ENCODE peak calls at places on chromosomes 13 and 19, in four cellular contexts. One of them, this sample, is unnamed.

GRCh38 chr19:51448011-51448744 is 10.1 kb downstream of the SIGLEC8 start:
- DNase-seq in cardiac fibroblast: no peak
- DNase-seq in SK-N-SH: no peak
- DNase-seq in mucosa of descending colon: no peak
- DNase-seq in this sample: no peak

GRCh38 chr13:28324181-28324789 is 170.6 kb downstream of the FLT1 start:
- DNase-seq in SK-N-SH: peak; percentile 74
- DNase-seq in cardiac fibroblast: peak; percentile 80
- DNase-seq in mucosa of descending colon: peak; percentile 85
- DNase-seq in this sample: no peak

GRCh38 chr13:30713133-30713532 is 22.2 kb upstream of the ALOX5AP start:
- DNase-seq in cardiac fibroblast: no peak
- DNase-seq in mucosa of descending colon: no peak
- DNase-seq in SK-N-SH: no peak
- DNase-seq in this sample: no peak

GRCh38 chr13:107600986-107601385 is 614.4 kb downstream of the LIG4 start:
- DNase-seq in mucosa of descending colon: no peak
- DNase-seq in SK-N-SH: no peak
- DNase-seq in cardiac fibroblast: no peak
- DNase-seq in this sample: no peak

GRCh38 chr19:16801599-16801998 is 27.6 kb upstream of the SIN3B start:
- DNase-seq in mucosa of descending colon: no peak
- DNase-seq in SK-N-SH: no peak
- DNase-seq in cardiac fibroblast: peak; percentile 57
- DNase-seq in this sample: no peak

GRCh38 chr13:96982672-96983071 is 11.6 kb downstream of the OXGR1 start:
- DNase-seq in SK-N-SH: no peak
- DNase-seq in cardiac fibroblast: peak; percentile 72
- DNase-seq in mucosa of descending colon: no peak
- DNase-seq in this sample: no peak

GRCh38 chr19:40739030-40739839 is 11.0 kb downstream of the ACTMAP start:
- DNase-seq in mucosa of descending colon: no peak
- DNase-seq in cardiac fibroblast: no peak
- DNase-seq in SK-N-SH: no peak
- DNase-seq in this sample: no peak

GRCh38 chr19:48400018-48400742 is 6.7 kb downstream of the GRIN2D start:
- DNase-seq in SK-N-SH: peak; percentile 65
- DNase-seq in cardiac fibroblast: peak; percentile 70
- DNase-seq in mucosa of descending colon: peak; percentile 59
- DNase-seq in this sample: no peak

GRCh38 chr13:112752711-112753541 is 63.1 kb downstream of the ATP11A start:
- DNase-seq in SK-N-SH: no peak
- DNase-seq in cardiac fibroblast: no peak
- DNase-seq in mucosa of descending colon: no peak
- DNase-seq in this sample: no peak

GRCh38 chr13:50529154-50529882 is 314.2 kb downstream of the DLEU7 start:
- DNase-seq in mucosa of descending colon: peak; percentile 91
- DNase-seq in cardiac fibroblast: peak; percentile 91
- DNase-seq in SK-N-SH: peak; percentile 37
- DNase-seq in this sample: peak; percentile 40

GRCh38 chr13:51916419-51916818 is 54.6 kb downstream of the CCDC70 start:
- DNase-seq in mucosa of descending colon: no peak
- DNase-seq in SK-N-SH: no peak
- DNase-seq in cardiac fibroblast: no peak
- DNase-seq in this sample: no peak

GRCh38 chr13:51919531-51919930 is 57.8 kb downstream of the CCDC70 start:
- DNase-seq in cardiac fibroblast: no peak
- DNase-seq in mucosa of descending colon: no peak
- DNase-seq in SK-N-SH: no peak
- DNase-seq in this sample: no peak

GRCh38 chr13:51914137-51914493 is 52.3 kb downstream of the CCDC70 start:
- DNase-seq in SK-N-SH: no peak
- DNase-seq in mucosa of descending colon: no peak
- DNase-seq in cardiac fibroblast: no peak
- DNase-seq in this sample: no peak

GRCh38 chr13:51920267-51920666 is 58.5 kb downstream of the CCDC70 start:
- DNase-seq in cardiac fibroblast: no peak
- DNase-seq in SK-N-SH: no peak
- DNase-seq in mucosa of descending colon: no peak
- DNase-seq in this sample: no peak

DNA sequence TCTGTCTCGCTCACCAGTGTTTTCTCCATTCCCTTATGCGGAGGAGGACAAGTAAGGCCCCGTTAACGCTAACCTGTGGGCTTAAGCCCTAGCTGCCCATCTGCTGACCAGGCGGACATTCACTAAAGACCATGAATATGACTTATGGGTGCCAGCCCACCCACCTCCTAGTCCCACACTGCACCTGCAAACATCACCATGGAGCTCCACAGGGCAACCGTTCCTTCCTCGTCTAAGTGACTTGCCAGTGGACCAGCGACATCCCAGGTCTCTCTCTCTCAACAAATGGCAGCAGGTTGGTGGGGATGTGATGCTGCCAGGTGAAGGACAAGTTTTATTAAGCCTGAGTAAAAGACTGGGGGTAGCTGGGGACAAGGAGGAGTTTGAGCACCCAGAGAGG is 55.2 kb downstream of the CCDC70 start:
- DNase-seq in SK-N-SH: no peak
- DNase-seq in mucosa of descending colon: no peak
- DNase-seq in cardiac fibroblast: no peak
- DNase-seq in this sample: no peak
- TF ChIP-seq CTCF in SK-N-SH: no peak
- TF ChIP-seq CTCF in mucosa of descending colon: no peak
- TF ChIP-seq CTCF in cardiac fibroblast: no peak
- TF ChIP-seq CTCF in this sample: no peak

GRCh38 chr13:105817498-105817897 is 718.0 kb downstream of the EFNB2 start:
- DNase-seq in mucosa of descending colon: no peak
- DNase-seq in SK-N-SH: no peak
- DNase-seq in cardiac fibroblast: no peak
- DNase-seq in this sample: no peak

GRCh38 chr13:105817011-105817410 is 718.5 kb downstream of the EFNB2 start:
- DNase-seq in SK-N-SH: no peak
- DNase-seq in cardiac fibroblast: no peak
- DNase-seq in mucosa of descending colon: no peak
- DNase-seq in this sample: no peak

GRCh38 chr13:105820415-105820814 is 715.0 kb downstream of the EFNB2 start:
- DNase-seq in cardiac fibroblast: no peak
- DNase-seq in mucosa of descending colon: no peak
- DNase-seq in SK-N-SH: no peak
- DNase-seq in this sample: no peak

GRCh38 chr13:105814219-105814901 is 721.1 kb downstream of the EFNB2 start:
- DNase-seq in cardiac fibroblast: no peak
- DNase-seq in mucosa of descending colon: no peak
- DNase-seq in SK-N-SH: no peak
- DNase-seq in this sample: no peak

GRCh38 chr13:105814902-105815250 is 720.6 kb downstream of the EFNB2 start:
- DNase-seq in mucosa of descending colon: no peak
- DNase-seq in cardiac fibroblast: no peak
- DNase-seq in SK-N-SH: no peak
- DNase-seq in this sample: no peak
- H3K4me3 ChIP-seq in mucosa of descending colon: no peak overlapping the region
- H3K4me3 ChIP-seq in cardiac fibroblast: no peak overlapping the region
- H3K4me3 ChIP-seq in SK-N-SH: no peak overlapping the region
- H3K4me3 ChIP-seq in this sample: no peak overlapping the region

GRCh38 chr19:7863971-7864718 is 10.0 kb downstream of the PRR36 start:
- DNase-seq in cardiac fibroblast: no peak
- DNase-seq in SK-N-SH: no peak
- DNase-seq in mucosa of descending colon: no peak
- DNase-seq in this sample: no peak

GRCh38 chr19:7860902-7861618 is 13.1 kb downstream of the PRR36 start:
- DNase-seq in mucosa of descending colon: no peak
- DNase-seq in SK-N-SH: no peak
- DNase-seq in cardiac fibroblast: no peak
- DNase-seq in this sample: no peak

GRCh38 chr19:7863157-7863970 is 10.8 kb downstream of the PRR36 start:
- DNase-seq in mucosa of descending colon: no peak
- DNase-seq in cardiac fibroblast: no peak
- DNase-seq in SK-N-SH: no peak
- DNase-seq in this sample: no peak

GRCh38 chr19:7861619-7862412 is 12.4 kb downstream of the PRR36 start:
- DNase-seq in cardiac fibroblast: no peak
- DNase-seq in mucosa of descending colon: no peak
- DNase-seq in SK-N-SH: no peak
- DNase-seq in this sample: no peak

DNA sequence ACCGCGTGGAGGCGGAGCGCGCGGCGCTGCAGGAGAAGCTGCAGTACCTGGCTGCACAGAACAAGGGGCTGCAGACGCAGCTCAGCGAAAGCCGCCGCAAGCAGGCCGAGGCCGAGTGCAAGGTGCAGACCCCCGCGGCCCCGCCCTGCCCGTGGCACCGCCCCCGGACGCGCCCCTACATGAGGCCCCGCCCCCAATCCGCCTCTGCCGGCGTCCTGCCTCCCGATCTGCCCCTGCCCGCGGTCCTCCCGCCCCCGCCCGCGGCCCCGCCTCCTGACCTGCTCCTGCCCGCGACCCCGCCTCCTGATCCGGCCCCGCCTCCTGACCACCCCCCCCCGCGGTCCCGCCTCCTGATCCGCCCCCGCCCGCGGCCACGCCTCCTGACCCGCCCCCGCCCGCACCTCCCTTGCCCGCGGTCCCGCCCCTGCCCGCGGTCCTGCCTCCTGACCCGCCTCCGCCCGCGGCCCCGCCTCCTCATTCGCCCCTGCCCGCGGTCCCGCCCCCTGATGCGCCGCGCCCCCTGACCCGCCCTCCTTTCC is 11.7 kb downstream of the PRR36 start:
- DNase-seq in mucosa of descending colon: peak; percentile 83
- DNase-seq in cardiac fibroblast: peak; percentile 75
- DNase-seq in SK-N-SH: peak; percentile 99
- DNase-seq in this sample: no peak
- TF ChIP-seq CTCF in mucosa of descending colon: no peak
- TF ChIP-seq CTCF in cardiac fibroblast: no peak
- TF ChIP-seq CTCF in SK-N-SH: no peak
- TF ChIP-seq CTCF in this sample: no peak

GRCh38 chr19:4914736-4915501 is 5.6 kb downstream of the UHRF1 start:
- DNase-seq in SK-N-SH: no peak
- DNase-seq in mucosa of descending colon: peak; percentile 94
- DNase-seq in cardiac fibroblast: peak; percentile 73
- DNase-seq in this sample: no peak
- H3K4me3 ChIP-seq in SK-N-SH: no peak overlapping the region
- H3K4me3 ChIP-seq in mucosa of descending colon: no peak overlapping the region
- H3K4me3 ChIP-seq in cardiac fibroblast: no peak overlapping the region
- H3K4me3 ChIP-seq in this sample: peak overlapping the region; percentile 18

DNA sequence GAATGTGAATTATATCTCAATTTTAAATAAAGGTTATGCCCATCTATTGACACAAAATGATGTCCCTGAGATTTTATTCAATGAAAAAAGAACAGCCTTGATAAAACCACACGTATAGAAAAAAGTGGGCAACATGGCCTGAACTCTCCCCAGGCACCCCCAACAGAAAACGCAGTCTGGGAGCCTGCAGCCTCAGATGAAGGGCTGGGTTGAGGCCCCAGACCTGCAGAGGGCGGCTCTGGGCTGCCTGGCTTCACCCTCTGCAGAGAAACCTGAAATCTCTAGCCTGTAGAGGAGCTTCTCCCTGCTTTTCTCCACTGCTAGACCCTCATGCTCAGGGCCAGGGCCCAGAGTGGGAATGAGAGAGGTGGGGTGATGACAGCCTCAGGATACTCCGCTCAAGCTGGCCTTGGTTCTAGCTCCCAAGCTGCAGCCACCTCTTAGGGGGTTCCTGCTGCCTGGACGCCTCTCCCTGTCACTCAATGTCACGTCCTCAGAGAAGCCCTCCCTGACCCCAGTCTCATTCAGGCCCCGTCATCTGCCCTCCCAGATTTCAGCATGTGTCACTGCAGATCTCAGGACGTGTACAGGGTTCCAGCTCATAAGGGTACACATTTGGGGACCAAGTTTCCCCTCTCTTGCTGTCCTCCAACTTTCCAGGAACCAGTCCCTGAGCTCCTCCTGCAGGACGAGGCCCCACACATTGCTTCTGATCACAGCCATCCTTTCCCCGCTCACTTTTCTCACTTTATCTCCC is 1.8 kb downstream of the MBD3 start:
- DNase-seq in mucosa of descending colon: no peak
- DNase-seq in SK-N-SH: peak; percentile 74
- DNase-seq in cardiac fibroblast: peak; percentile 37
- DNase-seq in this sample: no peak
- TF ChIP-seq CTCF in mucosa of descending colon: no peak
- TF ChIP-seq CTCF in SK-N-SH: peak; percentile 36
- TF ChIP-seq CTCF in cardiac fibroblast: peak; percentile 58
- TF ChIP-seq CTCF in this sample: peak; percentile 55

DNA sequence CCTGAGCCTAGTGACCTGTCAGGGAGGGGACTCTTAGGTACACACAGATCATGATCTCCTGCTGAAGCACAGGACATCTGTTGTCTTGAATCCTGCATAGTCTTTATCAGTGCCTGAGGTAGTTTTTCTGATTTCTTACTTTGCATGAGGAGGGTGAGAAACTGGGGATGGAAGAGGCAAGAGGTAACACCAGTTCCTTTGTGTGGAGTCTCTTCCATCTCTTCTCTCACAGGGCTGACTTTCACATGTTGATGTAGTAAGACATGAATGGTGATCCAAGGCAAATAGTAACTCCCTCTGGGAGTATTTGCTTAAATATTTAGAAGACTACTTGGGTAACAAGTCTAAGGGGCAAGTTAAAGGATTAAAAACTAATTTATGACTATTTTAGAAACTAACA is 9.5 kb downstream of the NBEA start:
- DNase-seq in SK-N-SH: no peak
- DNase-seq in cardiac fibroblast: no peak
- DNase-seq in mucosa of descending colon: no peak
- DNase-seq in this sample: no peak
- H3K4me3 ChIP-seq in SK-N-SH: no peak overlapping the region
- H3K4me3 ChIP-seq in cardiac fibroblast: no peak overlapping the region
- H3K4me3 ChIP-seq in mucosa of descending colon: no peak overlapping the region
- H3K4me3 ChIP-seq in this sample: no peak overlapping the region

GRCh38 chr19:15437355-15438123 is 12.2 kb downstream of the WIZ start:
- DNase-seq in SK-N-SH: no peak
- DNase-seq in mucosa of descending colon: no peak
- DNase-seq in cardiac fibroblast: peak; percentile 47
- DNase-seq in this sample: no peak
- TF ChIP-seq CTCF in SK-N-SH: no peak
- TF ChIP-seq CTCF in mucosa of descending colon: no peak
- TF ChIP-seq CTCF in cardiac fibroblast: no peak
- TF ChIP-seq CTCF in this sample: peak; percentile 30

GRCh38 chr13:26658491-26658890 is 101.0 kb downstream of the WASF3 start:
- DNase-seq in mucosa of descending colon: no peak
- DNase-seq in SK-N-SH: peak; percentile 45
- DNase-seq in cardiac fibroblast: no peak
- DNase-seq in this sample: no peak

GRCh38 chr13:26660185-26660584 is 100.4 kb downstream of the GPR12 start:
- DNase-seq in SK-N-SH: no peak
- DNase-seq in mucosa of descending colon: no peak
- DNase-seq in cardiac fibroblast: no peak
- DNase-seq in this sample: no peak

GRCh38 chr13:26656919-26657318 is 99.4 kb downstream of the WASF3 start:
- DNase-seq in cardiac fibroblast: peak; percentile 56
- DNase-seq in mucosa of descending colon: no peak
- DNase-seq in SK-N-SH: no peak
- DNase-seq in this sample: peak; percentile 51

GRCh38 chr13:26660761-26661160 is 99.8 kb downstream of the GPR12 start:
- DNase-seq in mucosa of descending colon: no peak
- DNase-seq in SK-N-SH: no peak
- DNase-seq in cardiac fibroblast: no peak
- DNase-seq in this sample: no peak

DNA sequence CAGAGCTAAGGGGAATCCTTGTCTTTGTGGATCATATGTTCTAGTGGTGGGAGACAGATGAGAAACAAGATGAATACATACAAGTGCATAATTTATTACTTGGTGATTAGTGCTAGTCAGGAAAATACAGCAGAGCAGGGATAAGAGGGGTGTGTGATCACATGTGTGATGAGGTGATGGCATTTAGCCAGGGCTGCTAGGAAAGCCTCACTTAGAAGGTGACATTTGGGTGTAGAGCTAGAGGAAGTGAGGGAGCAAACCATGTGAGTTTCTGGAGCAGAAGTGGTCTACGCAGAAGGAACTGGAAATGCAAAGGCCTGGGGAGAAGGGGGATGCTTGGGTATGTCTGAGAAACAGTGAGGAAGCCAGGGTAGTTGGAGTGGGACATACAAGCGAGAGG is 101.5 kb downstream of the WASF3 start:
- DNase-seq in SK-N-SH: no peak
- DNase-seq in cardiac fibroblast: no peak
- DNase-seq in mucosa of descending colon: peak; percentile 6
- DNase-seq in this sample: no peak
- H3K4me3 ChIP-seq in SK-N-SH: no peak overlapping the region
- H3K4me3 ChIP-seq in cardiac fibroblast: no peak overlapping the region
- H3K4me3 ChIP-seq in mucosa of descending colon: no peak overlapping the region
- H3K4me3 ChIP-seq in this sample: no peak overlapping the region